ENCODE peak calls at places on chromosomes 13 and 19, in four cellular contexts. Z is PC-3; O is CD4-positive, alpha-beta memory T cell; W is adrenal gland. K is an unnamed sample. For H3K4me1, the result is how much of the 10 kb centered on the place peaks cover.

GRCh38 chr19:1175020-1175419 is 952 bp upstream of the SBNO2 start:
- DNase-seq in O (no peak), W (no peak), Z (no peak), K (peak)

GRCh38 chr19:15286688-15287355 is 45.5 kb downstream of the BRD4 start:
- DNase-seq in O (no peak), W (no peak), Z (no peak), K (no peak)

GRCh38 chr19:44603201-44603945 is 10.0 kb upstream of the IGSF23 start:
- DNase-seq in Z (peak), W (peak), O (no peak), K (no peak)

GRCh38 chr19:925087-925911 is 536 bp upstream of the ARID3A start:
- DNase-seq in W (peak), Z (peak), O (peak), K (peak)

GRCh38 chr13:30845297-30846214 is 60.5 kb upstream of the MEDAG start:
- DNase-seq in O (no peak), Z (no peak), W (no peak), K (no peak)

GRCh38 chr13:69565334-69565733 is 542.3 kb upstream of the ATXN8OS start:
- DNase-seq in O (no peak), W (no peak), Z (peak), K (no peak)

GRCh38 chr19:11377237-11377636 is 2.8 kb downstream of the SWSAP1 start:
- DNase-seq in Z (peak), W (peak), O (no peak), K (no peak)

GRCh38 chr13:27168086-27168485 is 3.5 kb downstream of the USP12 start:
- DNase-seq in W (no peak), Z (no peak), O (no peak), K (peak)

GRCh38 chr19:485583-486236 is 10.6 kb upstream of the MADCAM1 start:
- DNase-seq in Z (no peak), W (peak), O (no peak), K (peak)

GRCh38 chr19:48950159-48950558 is 4.5 kb upstream of the BAX start:
- DNase-seq in W (no peak), O (no peak), Z (no peak), K (no peak)

GRCh38 chr13:33932765-33933406 is 114.9 kb downstream of the RFC3 start:
- DNase-seq in W (no peak), Z (no peak), O (no peak), K (no peak)

GRCh38 chr13:98206946-98207345 is 29.9 kb upstream of the RNF113B start:
- DNase-seq in O (no peak), Z (no peak), W (no peak), K (no peak)

GRCh38 chr13:64164435-64164834 is 2748.8 kb upstream of the PCDH20 start:
- DNase-seq in W (peak), Z (no peak), O (no peak), K (peak)

GRCh38 chr19:43754312-43754561 is 525 bp downstream of the SMG9 start:
- DNase-seq in O (peak), Z (no peak), W (no peak), K (no peak)

GRCh38 chr13:103056008-103056407 is 10.2 kb downstream of the SLC10A2 start:
- DNase-seq in Z (no peak), W (no peak), O (no peak), K (no peak)

GRCh38 chr13:27775943-27776342 is 16.3 kb upstream of the GSX1 start:
- DNase-seq in W (no peak), O (no peak), Z (peak), K (no peak)

GRCh38 chr19:2661615-2662014 is 40.9 kb downstream of the GNG7 start:
- DNase-seq in W (no peak), O (no peak), Z (peak), K (no peak)

GRCh38 chr19:42567567-42567966 is 27.2 kb downstream of the CEACAM8 start:
- DNase-seq in O (no peak), W (no peak), Z (no peak), K (no peak)

GRCh38 chr13:99426426-99426825 is 74.8 kb upstream of the TM9SF2 start:
- DNase-seq in Z (no peak), O (no peak), W (peak), K (no peak)

GRCh38 chr13:31038834-31039552 is 106.5 kb downstream of the TEX26 start:
- DNase-seq in O (no peak), W (no peak), Z (peak), K (no peak)

GRCh38 chr19:6732803-6733337 is 4.5 kb downstream of the GPR108 start:
- DNase-seq in O (no peak), W (no peak), Z (no peak), K (no peak)

GRCh38 chr13:44884076-44884729 is 105.1 kb downstream of the NUFIP1 start:
- DNase-seq in W (no peak), O (no peak), Z (peak), K (no peak)

GRCh38 chr13:45851171-45851889 is at the start of gene SIAH3:
- DNase-seq in W (peak), O (no peak), Z (no peak), K (no peak)

GRCh38 chr13:43830481-43830873 is 43.7 kb upstream of the ENOX1 start:
- DNase-seq in O (no peak), Z (peak), W (no peak), K (no peak)

GRCh38 chr19:8307400-8307964 is 676 bp downstream of the CD320 start:
- DNase-seq in O (peak), Z (peak), W (peak), K (no peak)
- H3K4me3 ChIP-seq in O (peak), Z (peak), W (peak), K (peak)

DNA sequence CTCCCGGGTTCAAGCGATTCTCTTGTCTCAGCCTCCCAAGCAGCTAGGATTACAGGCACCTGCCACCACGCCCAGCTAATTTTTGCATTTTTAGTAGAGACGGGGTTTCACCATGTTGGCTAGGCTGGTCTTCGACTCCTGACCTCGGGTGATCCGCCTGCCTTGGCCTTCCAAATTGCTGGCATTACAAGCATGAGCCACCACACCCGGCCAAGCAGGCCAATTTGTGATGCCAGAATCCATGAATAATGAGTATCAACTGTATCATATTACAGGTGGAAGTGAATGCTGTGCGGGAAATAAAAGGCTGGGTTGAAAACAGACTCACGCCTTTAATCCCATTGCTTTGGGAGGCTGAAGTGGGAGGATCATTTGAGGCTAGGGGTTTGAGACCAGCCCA is 3.6 kb upstream of the NFILZ start:
- DNase-seq in O (no peak), Z (no peak), W (no peak), K (no peak)
- H3K27ac ChIP-seq in O (no peak), Z (no peak), W (no peak), K (no peak)

DNA sequence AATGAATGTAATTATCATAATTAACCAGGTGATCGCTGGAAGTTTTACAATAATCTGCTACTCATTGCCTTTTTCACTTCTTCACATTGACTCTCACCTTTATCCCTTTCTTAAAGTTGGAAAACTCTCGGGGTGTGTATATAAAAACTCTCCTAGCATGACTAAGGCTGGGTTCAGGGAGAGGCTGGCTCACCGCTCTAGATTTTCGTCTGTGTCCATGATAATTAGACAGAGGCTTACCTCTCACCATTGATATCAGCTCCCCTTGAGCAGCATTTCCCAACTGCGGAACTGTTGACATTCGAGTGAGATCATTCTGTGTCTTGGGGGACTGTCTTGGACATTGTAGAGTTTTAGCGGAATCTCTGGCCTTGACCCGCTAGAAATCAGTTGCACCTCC is 39.4 kb downstream of the NFIX start:
- DNase-seq in Z (peak), O (no peak), W (no peak), K (no peak)
- H3K4me1 ChIP-seq in Z (half or more), O (under half), W (under half), K (half or more)

DNA sequence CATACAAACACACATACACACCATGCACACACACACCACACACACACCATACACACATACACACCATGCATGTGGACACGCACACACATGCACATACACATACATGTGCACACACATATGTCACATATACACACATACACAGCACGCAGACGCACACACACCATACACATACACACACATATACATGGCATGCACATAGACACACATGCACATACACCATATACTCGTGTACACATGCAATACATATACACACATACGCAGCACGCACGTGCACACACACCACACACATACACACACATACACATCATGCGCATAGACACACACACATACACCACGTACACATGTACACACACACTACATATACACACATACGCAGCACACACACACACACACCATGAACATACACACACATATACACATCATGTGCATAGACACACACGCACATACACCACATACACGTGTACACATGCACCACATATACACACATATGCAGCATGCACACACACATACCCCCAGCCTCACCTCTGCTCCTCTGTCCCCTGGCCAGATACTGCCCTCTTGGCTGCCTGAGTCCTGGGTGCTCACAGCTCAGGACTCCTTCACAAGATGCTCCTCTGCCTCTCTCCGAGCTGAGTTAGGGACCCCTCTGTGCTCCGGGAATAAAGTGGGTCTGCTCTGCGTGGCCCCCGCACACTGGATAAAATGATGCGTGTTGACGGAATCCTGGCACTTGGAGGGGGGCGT is 70.9 kb upstream of the ARHGEF7 start:
- DNase-seq in O (no peak), Z (no peak), W (no peak), K (no peak)
- H3K4me3 ChIP-seq in O (no peak), Z (no peak), W (no peak), K (no peak)

GRCh38 chr13:48493851-48494250 is 39.0 kb downstream of the RCBTB2 start:
- DNase-seq in W (no peak), O (no peak), Z (peak), K (no peak)
- H3K27ac ChIP-seq in W (no peak), O (peak), Z (peak), K (no peak)

GRCh38 chr19:13039211-13039789 is 44.0 kb downstream of the NFIX start:
- DNase-seq in W (no peak), O (no peak), Z (no peak), K (peak)
- H3K4me1 ChIP-seq in W (under half), O (under half), Z (under half), K (half or more)

GRCh38 chr19:52653161-52653560 is 15.0 kb upstream of the ZNF83 start:
- DNase-seq in W (no peak), Z (no peak), O (no peak), K (no peak)

GRCh38 chr19:52646571-52647222 is 8.5 kb upstream of the ZNF83 start:
- DNase-seq in W (no peak), Z (no peak), O (no peak), K (no peak)

GRCh38 chr19:52651956-52652355 is 13.8 kb upstream of the ZNF83 start:
- DNase-seq in Z (no peak), W (no peak), O (no peak), K (no peak)

GRCh38 chr19:52648336-52648990 is 10.3 kb upstream of the ZNF83 start:
- DNase-seq in O (no peak), Z (no peak), W (no peak), K (no peak)
- H3K4me3 ChIP-seq in O (no peak), Z (no peak), W (no peak), K (no peak)

GRCh38 chr19:4969292-4969771 is 419 bp downstream of the KDM4B start:
- DNase-seq in W (no peak), Z (no peak), O (no peak), K (no peak)
- H3K27ac ChIP-seq in W (no peak), Z (no peak), O (peak), K (peak)

K was measured in right cardiac atrium.